ENCODE peak calls at places on chromosomes 4 and X, in five cellular contexts. G, S, D, N and P are unnamed samples.

GRCh38 chrX:34656842-34657780 is at the start of gene TMEM47:
- DNase-seq in N (peak; percentile 67), D (peak; percentile 5), S (peak; percentile 41), G (peak; percentile 80), P (peak; percentile 36)

GRCh38 chrX:126770179-126770578 is 49.4 kb upstream of the PRR32 start:
- DNase-seq in N (no peak), S (no peak), G (no peak), D (no peak), P (no peak)

GRCh38 chr4:158002203-158002602 is 170.6 kb downstream of the GASK1B start:
- DNase-seq in D (no peak), N (no peak), G (no peak), S (no peak), P (no peak)

GRCh38 chr4:37762294-37763163 is 64.0 kb upstream of the PGM2 start:
- DNase-seq in D (no peak), G (no peak), N (no peak), S (no peak), P (peak; percentile 52)

GRCh38 chr4:151599876-151600275 is 160.9 kb downstream of the GATB start:
- DNase-seq in N (no peak), S (no peak), G (no peak), D (no peak), P (no peak)

GRCh38 chr4:164509951-164510350 is 244.0 kb upstream of the SMIM31 start:
- DNase-seq in S (no peak), N (no peak), D (no peak), G (no peak), P (no peak)

GRCh38 chr4:24849662-24850280 is 54.4 kb downstream of the SOD3 start:
- DNase-seq in D (no peak), N (no peak), G (no peak), S (no peak), P (no peak)

GRCh38 chr4:114393295-114394038 is 205.1 kb upstream of the UGT8 start:
- DNase-seq in N (no peak), S (no peak), D (no peak), G (no peak), P (no peak)

GRCh38 chrX:17183566-17183965 is 191.4 kb upstream of the NHS start:
- DNase-seq in G (no peak), N (no peak), D (no peak), S (no peak), P (no peak)

GRCh38 chrX:80184854-80185253 is 170.3 kb downstream of the TBX22 start:
- DNase-seq in N (no peak), G (no peak), D (no peak), S (no peak), P (no peak)

GRCh38 chr4:31461425-31461824 is 741.3 kb downstream of the PCDH7 start:
- DNase-seq in D (no peak), N (no peak), S (peak; percentile 78), G (no peak), P (peak; percentile 48)

GRCh38 chrX:10121787-10122186 is 35.0 kb upstream of the CLCN4 start:
- DNase-seq in D (no peak), S (no peak), N (no peak), G (peak; percentile 64), P (peak; percentile 49)

GRCh38 chr4:156816356-156816755 is 155.2 kb downstream of the PDGFC start:
- DNase-seq in S (no peak), N (no peak), D (no peak), G (no peak), P (no peak)

GRCh38 chrX:154481911-154482601 is 3.0 kb upstream of the LAGE3 start:
- DNase-seq in D (no peak), G (no peak), S (no peak), N (no peak), P (no peak)

GRCh38 chrX:154477891-154478477 is 1.1 kb downstream of the LAGE3 start:
- DNase-seq in N (no peak), G (peak; percentile 51), S (no peak), D (no peak), P (no peak)

GRCh38 chrX:154476821-154477220 is 2.3 kb downstream of the LAGE3 start:
- DNase-seq in D (no peak), N (no peak), G (peak; percentile 24), S (no peak), P (no peak)

GRCh38 chrX:154481195-154481594 is 2.1 kb upstream of the LAGE3 start:
- DNase-seq in N (no peak), S (no peak), G (no peak), D (no peak), P (no peak)

DNA sequence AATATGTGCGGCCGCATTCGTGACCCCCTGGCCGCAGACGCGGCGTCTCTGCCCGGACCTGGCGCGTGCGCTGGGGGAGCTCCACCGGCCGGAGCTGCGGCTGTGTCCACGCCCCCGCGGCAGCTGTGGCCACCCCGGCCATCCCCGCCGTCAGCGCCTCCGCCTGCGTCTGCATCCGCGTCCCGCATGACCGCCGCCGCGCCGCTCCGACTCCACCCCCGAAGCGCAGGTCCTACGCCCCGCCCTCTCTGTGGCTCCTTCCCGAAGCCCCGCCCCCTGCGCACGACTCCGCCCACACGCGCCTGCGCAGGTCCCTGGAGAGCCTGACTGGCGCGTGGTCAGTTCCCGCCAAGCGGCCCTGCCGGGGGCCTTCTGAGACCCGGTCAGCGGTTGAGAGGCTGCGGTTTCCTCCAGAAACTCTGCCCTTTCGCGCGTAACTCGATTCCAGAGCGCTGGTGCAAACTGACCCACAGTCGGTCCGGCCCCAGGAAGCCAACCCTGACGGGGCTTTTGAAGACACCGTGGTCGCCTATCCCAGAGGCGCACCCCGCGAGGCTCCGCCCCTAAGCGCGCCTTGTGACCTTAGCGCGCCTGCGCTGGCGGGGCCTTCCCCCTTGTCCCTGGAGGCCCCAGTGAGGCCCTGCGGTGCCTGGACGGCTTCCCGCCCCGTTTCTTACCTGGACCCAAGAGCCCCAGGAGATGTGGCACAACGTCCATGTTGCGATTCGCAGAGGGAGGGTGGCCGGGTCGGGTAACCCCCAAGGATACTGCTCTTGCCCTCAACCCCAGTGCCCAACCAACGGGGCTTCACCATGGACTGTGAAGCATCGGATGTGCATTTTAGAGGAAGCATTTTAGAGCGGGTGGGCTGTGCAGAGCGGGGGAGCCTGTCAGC is at the start of gene LAGE3:
- DNase-seq in N (peak; percentile 92), D (peak; percentile 91), S (peak; percentile 84), G (peak; percentile 96), P (peak; percentile 79)
- H3K27ac ChIP-seq in N (peak within 1 kb of the TSS; percentile 29), D (peak within 1 kb of the TSS; percentile 93), S (peak within 1 kb of the TSS; percentile 42), G (no peak within 1 kb of the TSS), P (peak within 1 kb of the TSS; percentile 34)

GRCh38 chrX:123181515-123181914 is 2.6 kb upstream of the GRIA3 start:
- DNase-seq in G (no peak), D (no peak), S (no peak), N (no peak), P (no peak)

GRCh38 chrX:123184858-123185251 is 777 bp downstream of the GRIA3 start:
- DNase-seq in G (peak; percentile 50), S (no peak), D (no peak), N (peak; percentile 27), P (no peak)

GRCh38 chrX:123186796-123187195 is 2.7 kb downstream of the GRIA3 start:
- DNase-seq in D (no peak), G (no peak), S (no peak), N (no peak), P (no peak)

GRCh38 chrX:123185714-123186113 is 1.6 kb downstream of the GRIA3 start:
- DNase-seq in N (peak; percentile 11), S (no peak), D (no peak), G (no peak), P (no peak)

GRCh38 chrX:123184199-123184857 is at the start of gene GRIA3:
- DNase-seq in N (peak; percentile 24), S (no peak), G (peak; percentile 44), D (no peak), P (no peak)
- H3K4me3 ChIP-seq in N (peak within 1 kb of the TSS; percentile 31), S (no peak within 1 kb of the TSS), G (peak within 1 kb of the TSS; percentile 80), D (peak within 1 kb of the TSS; percentile 62), P (peak within 1 kb of the TSS; percentile 56)

GRCh38 chrX:1249101-1249887 is 19.3 kb upstream of the CSF2RA start:
- DNase-seq in D (no peak), G (peak; percentile 76), S (no peak), N (no peak), P (peak; percentile 12)
- H3K27ac ChIP-seq in D (peak overlapping the region; percentile 67), G (no peak overlapping the region), S (peak overlapping the region; percentile 1), N (no peak overlapping the region), P (no peak overlapping the region)

GRCh38 chr4:52935317-52935716 is 73.2 kb downstream of the RASL11B start:
- DNase-seq in N (no peak), G (no peak), S (no peak), D (no peak), P (no peak)

GRCh38 chr4:52939739-52940138 is 77.6 kb downstream of the RASL11B start:
- DNase-seq in D (peak; percentile 91), S (no peak), G (no peak), N (no peak), P (no peak)

GRCh38 chr4:52937829-52938228 is 75.7 kb downstream of the RASL11B start:
- DNase-seq in G (no peak), S (no peak), N (no peak), D (no peak), P (no peak)

GRCh38 chr4:52939325-52939724 is 77.2 kb downstream of the RASL11B start:
- DNase-seq in G (no peak), D (no peak), S (no peak), N (no peak), P (no peak)

GRCh38 chr4:52936729-52937128 is 74.6 kb downstream of the RASL11B start:
- DNase-seq in N (no peak), D (no peak), G (no peak), S (no peak), P (no peak)
- H3K4me3 ChIP-seq in N (no peak overlapping the region), D (no peak overlapping the region), G (no peak overlapping the region), S (no peak overlapping the region), P (no peak overlapping the region)

DNA sequence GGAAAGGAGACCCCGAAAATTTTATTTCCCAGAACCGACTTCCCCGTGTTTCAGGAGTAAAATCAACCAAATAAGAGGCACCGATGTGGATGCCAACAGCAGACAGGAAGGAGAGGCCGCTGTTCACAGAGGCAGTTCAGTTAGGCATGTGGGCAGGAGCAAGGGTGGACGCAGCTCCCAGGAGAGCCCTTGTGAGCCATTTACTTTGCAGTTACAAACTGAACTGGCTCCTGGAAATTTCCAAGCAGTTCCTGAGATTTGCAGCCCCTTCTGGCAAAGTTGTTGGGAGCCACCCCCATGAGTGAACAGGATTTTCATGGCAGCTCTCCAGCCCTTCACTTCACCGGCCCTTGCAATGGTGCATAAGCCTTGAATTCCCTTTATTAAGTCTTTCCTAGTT is 189.2 kb downstream of the AFAP1 start:
- DNase-seq in S (no peak), G (no peak), N (no peak), D (no peak), P (no peak)
- H3K27ac ChIP-seq in S (peak overlapping the region; percentile 74), G (no peak overlapping the region), N (no peak overlapping the region), D (no peak overlapping the region), P (no peak overlapping the region)